ENCODE peak calls at places on chromosome 6, in six cellular contexts. V is CD8-positive, alpha-beta memory T cell; F is IMR-90; C is mammary epithelial cell; S is HL-60; T is GM23248. G is an unnamed sample.

GRCh38 chr6:102766946-102767345 is 1373.4 kb downstream of the GRIK2 start:
- DNase-seq in V (no peak), F (peak), C (peak), S (no peak), T (no peak), G (no peak)

GRCh38 chr6:92847988-92848387 is 571.4 kb downstream of the EPHA7 start:
- DNase-seq in V (no peak), F (no peak), C (no peak), S (no peak), T (no peak), G (no peak)

GRCh38 chr6:24494726-24495515 is at the start of gene ALDH5A1:
- DNase-seq in V (peak), F (peak), C (peak), S (peak), T (peak), G (peak)

GRCh38 chr6:474454-475185 is 83.1 kb downstream of the IRF4 start:
- DNase-seq in V (peak), F (no peak), C (no peak), S (peak), T (no peak), G (peak)

GRCh38 chr6:34484899-34485298 is 19.0 kb downstream of the PACSIN1 start:
- DNase-seq in V (peak), F (no peak), C (peak), S (peak), T (no peak), G (peak)

GRCh38 chr6:32204268-32204715 is 11.8 kb upstream of the GPSM3 start:
- DNase-seq in V (no peak), F (no peak), C (no peak), S (no peak), T (no peak), G (no peak)

GRCh38 chr6:43105538-43106218 is 29.6 kb downstream of the PTK7 start:
- DNase-seq in V (no peak), F (no peak), C (no peak), S (no peak), T (no peak), G (no peak)

GRCh38 chr6:137724018-137724403 is 143.0 kb upstream of the TNFAIP3 start:
- DNase-seq in V (no peak), F (peak), C (no peak), S (no peak), T (peak), G (no peak)

GRCh38 chr6:145548941-145549652 is 186.2 kb downstream of the EPM2A start:
- DNase-seq in V (no peak), F (peak), C (no peak), S (no peak), T (no peak), G (no peak)

GRCh38 chr6:79671605-79672266 is 40.6 kb downstream of the SH3BGRL2 start:
- DNase-seq in V (no peak), F (peak), C (peak), S (no peak), T (peak), G (peak)

GRCh38 chr6:144660545-144660944 is 375.4 kb downstream of the UTRN start:
- DNase-seq in V (no peak), F (no peak), C (no peak), S (no peak), T (no peak), G (no peak)

GRCh38 chr6:143845033-143845432 is 1.9 kb downstream of the LTV1 start:
- DNase-seq in V (no peak), F (no peak), C (no peak), S (peak), T (no peak), G (no peak)

GRCh38 chr6:123803862-123804681 is at the start of gene NKAIN2:
- DNase-seq in V (no peak), F (no peak), C (peak), S (no peak), T (no peak), G (no peak)

GRCh38 chr6:7086488-7086887 is 21.3 kb upstream of the RREB1 start:
- DNase-seq in V (no peak), F (peak), C (no peak), S (peak), T (peak), G (peak)

GRCh38 chr6:139531148-139531547 is 156.7 kb upstream of the CITED2 start:
- DNase-seq in V (peak), F (peak), C (no peak), S (no peak), T (peak), G (peak)

GRCh38 chr6:12280458-12280857 is 9.7 kb upstream of the EDN1 start:
- DNase-seq in V (no peak), F (peak), C (peak), S (no peak), T (peak), G (no peak)

DNA sequence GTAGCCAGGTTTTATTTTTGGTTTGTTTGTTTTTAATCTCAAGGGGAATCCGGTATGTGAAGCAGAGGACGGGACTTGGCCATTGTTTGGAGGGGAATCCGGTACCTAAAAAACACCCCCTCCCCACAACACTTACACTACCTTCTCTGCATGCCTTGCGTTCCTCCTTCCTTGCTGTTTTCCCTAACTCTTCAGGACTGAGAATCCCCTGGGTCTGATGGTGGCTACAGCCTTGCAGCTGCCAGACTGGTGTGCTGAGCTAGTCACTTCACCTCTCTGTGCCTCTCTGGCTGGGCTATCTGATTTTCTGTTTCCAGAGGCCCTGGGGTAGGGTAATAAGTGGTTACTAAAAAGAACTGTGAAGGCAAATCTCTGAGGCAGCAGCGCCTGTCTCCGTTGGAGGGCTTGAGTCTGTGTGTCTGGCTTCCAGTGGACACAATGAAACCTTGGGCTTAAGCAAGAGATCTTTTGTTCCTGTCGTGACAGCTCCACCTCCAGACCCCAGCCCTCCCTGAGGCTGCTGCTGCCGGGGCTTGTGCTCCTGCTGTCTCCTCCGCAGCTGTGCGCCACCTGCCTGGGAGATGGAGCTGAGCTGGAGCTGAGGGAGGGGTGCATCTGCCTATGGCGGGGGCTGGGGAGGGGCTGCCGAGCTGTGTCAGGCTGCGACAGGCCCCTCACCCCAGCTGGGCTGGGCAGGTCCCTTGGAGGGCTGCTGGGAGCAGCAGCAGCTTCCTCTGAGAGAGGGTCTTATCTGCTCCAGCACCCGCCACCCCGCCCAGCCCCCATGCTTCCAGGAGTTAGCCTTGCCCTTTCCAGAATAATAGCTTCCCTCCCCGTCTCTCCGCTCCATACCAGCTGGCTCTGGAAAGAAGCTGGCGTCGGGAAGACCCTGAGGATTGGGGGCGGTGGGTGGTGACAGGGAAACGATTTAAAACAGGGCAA is 65.8 kb upstream of the CCDC167 start:
- DNase-seq in V (no peak), F (no peak), C (no peak), S (no peak), T (peak), G (no peak)
- H3K4me3 ChIP-seq in V (peak), F (peak), C (peak), S (no peak), T (peak), G (peak)

DNA sequence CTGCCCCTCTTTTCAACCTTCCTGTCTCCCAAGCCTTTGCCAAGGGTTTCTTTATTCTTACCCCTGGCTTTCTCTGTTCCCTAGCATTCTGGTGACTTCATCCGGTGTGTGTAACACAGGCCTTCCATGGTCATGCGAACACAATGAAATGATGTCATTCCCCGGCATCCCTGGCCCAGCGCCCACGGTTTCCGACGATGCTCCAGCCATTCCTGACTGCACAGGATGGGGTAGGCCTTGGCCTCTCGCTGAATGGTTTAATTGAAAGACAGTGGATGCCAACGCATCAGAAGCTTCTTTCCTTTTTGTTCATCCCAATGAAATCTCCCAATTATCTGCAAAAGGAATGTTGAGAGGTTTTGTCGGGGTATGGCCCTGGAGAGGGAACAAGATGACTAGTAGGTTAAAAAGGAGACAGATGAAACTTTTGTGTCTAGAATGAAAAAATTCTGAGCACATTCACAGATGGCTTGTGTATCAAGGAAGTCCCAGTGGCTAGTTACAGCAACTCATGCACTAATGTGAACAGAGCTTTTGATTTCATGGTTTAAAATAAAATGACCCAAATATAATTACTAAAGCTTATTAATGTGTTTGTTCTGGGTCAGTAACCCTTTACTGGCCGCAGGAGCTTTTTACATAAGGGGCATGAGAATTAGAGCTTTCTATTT is 655.0 kb downstream of the QKI start:
- DNase-seq in V (no peak), F (no peak), C (no peak), S (no peak), T (no peak), G (no peak)
- H3K27ac ChIP-seq in V (no peak), F (no peak), C (no peak), S (no peak), T (no peak), G (no peak)

GRCh38 chr6:10395171-10395945 is 19.5 kb downstream of the TFAP2A start:
- DNase-seq in V (no peak), F (no peak), C (peak), S (no peak), T (no peak), G (no peak)
- H3K4me3 ChIP-seq in V (no peak), F (no peak), C (no peak), S (no peak), T (no peak), G (no peak)

DNA sequence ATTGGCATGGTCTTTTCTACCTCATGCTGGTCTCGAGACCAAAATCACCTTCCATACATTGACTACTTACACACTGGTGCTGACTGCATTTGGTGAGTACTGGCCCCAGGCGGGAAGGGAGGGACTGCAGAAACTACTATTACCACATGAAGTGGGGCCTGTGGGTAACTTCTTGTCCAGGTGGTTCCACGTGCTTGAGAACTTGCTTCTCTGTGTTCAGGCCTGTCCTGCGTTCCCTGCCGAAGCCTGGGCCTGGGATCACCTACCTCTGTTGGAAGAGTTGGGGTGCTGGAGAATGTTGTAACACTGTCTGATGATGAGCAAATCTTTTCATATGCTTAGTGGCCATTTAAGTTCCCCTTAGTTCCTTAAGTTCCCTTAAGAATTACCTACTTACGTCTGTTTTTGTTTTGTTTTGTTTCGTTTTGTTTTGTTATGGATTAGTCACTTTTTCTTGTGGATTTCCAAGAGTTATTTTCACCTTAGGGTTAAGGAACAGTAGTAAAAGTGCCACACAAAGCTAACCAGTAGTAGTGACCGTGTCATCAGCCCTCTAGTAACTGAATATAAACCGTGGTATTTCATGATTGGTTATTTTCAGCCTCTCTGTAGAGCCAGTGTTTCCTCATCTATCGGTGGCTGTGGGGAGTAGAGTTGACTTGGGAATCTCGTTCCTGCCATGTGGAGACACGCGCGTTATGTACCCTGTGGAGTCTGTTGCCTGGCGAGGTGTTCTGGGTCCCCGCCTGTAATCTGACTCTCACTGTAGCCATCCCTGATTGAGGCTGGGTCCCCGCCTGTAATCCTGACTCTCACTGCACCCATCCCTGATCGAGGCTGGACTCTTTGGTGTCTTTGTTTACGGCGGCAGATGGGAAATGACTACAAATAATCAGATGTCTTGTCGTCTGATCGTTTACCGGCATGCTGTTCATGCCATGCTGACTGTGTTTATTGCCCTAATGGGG is 154.2 kb downstream of the DTNBP1 start:
- DNase-seq in V (no peak), F (peak), C (no peak), S (peak), T (no peak), G (no peak)
- H3K27ac ChIP-seq in V (peak), F (no peak), C (no peak), S (peak), T (no peak), G (no peak)

GRCh38 chr6:135087403-135087802 is 32.8 kb upstream of the HBS1L start:
- DNase-seq in V (no peak), F (no peak), C (no peak), S (peak), T (no peak), G (peak)

GRCh38 chr6:135084916-135085269 is 30.3 kb upstream of the HBS1L start:
- DNase-seq in V (no peak), F (no peak), C (no peak), S (no peak), T (no peak), G (no peak)

GRCh38 chr6:135085700-135086413 is 31.2 kb upstream of the HBS1L start:
- DNase-seq in V (no peak), F (no peak), C (no peak), S (no peak), T (no peak), G (no peak)

GRCh38 chr6:135087803-135088202 is 33.2 kb upstream of the HBS1L start:
- DNase-seq in V (peak), F (no peak), C (no peak), S (peak), T (no peak), G (peak)

DNA sequence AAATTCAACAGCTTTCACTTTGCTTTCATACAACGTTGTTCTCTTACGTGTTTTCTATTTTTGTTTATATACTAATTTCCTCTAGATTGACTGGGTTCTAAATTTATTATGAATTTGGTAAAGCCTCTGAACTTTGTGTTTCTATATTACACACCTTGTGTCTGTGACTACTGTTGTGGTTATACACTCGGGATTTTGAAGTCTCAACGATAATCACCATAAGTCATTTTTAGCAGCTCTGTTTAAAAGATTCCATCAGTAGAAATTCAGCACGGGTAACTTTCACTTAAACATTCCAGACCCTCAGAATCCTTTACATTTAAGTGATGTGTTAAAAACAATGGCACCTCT is 31.8 kb upstream of the HBS1L start:
- DNase-seq in V (no peak), F (no peak), C (no peak), S (no peak), T (no peak), G (no peak)
- H3K4me3 ChIP-seq in V (peak), F (peak), C (no peak), S (no peak), T (no peak), G (peak)